ENCODE peak calls at places on chromosome 13, in nine cellular contexts. R, X, J, F, W, B, G, P and E are unnamed samples.

GRCh38 chr13:109682534-109683244 is 103.7 kb downstream of the IRS2 start:
- DNase-seq in R (no peak), X (no peak), J (no peak), F (no peak), W (no peak), B (no peak), G (no peak), P (no peak), E (no peak)

GRCh38 chr13:26629260-26629659 is 71.8 kb downstream of the WASF3 start:
- DNase-seq in R (no peak), X (no peak), J (no peak), F (no peak), W (no peak), B (no peak), G (no peak), P (no peak), E (no peak)

GRCh38 chr13:32910530-32910929 is 105.7 kb upstream of the KL start:
- DNase-seq in R (no peak), X (no peak), J (no peak), F (no peak), W (no peak), B (no peak), G (no peak), P (no peak), E (no peak)

GRCh38 chr13:107185889-107186288 is 618.0 kb upstream of the ARGLU1 start:
- DNase-seq in R (no peak), X (no peak), J (no peak), F (no peak), W (no peak), B (no peak), G (peak; percentile 46), P (no peak), E (no peak)

GRCh38 chr13:25391932-25392331 is 20.2 kb downstream of the ATP8A2 start:
- DNase-seq in R (no peak), X (no peak), J (no peak), F (no peak), W (no peak), B (no peak), G (no peak), P (no peak), E (no peak)

GRCh38 chr13:54210397-54211050 is 1181.9 kb downstream of the OLFM4 start:
- DNase-seq in R (no peak), X (no peak), J (no peak), F (peak; percentile 24), W (no peak), B (no peak), G (no peak), P (no peak), E (no peak)

GRCh38 chr13:76820759-76821158 is 65.4 kb downstream of the KCTD12 start:
- DNase-seq in R (peak; percentile 80), X (no peak), J (no peak), F (no peak), W (no peak), B (peak; percentile 50), G (peak; percentile 36), P (peak; percentile 77), E (no peak)

GRCh38 chr13:95497307-95497943 is 55.1 kb upstream of the CLDN10 start:
- DNase-seq in R (no peak), X (no peak), J (no peak), F (no peak), W (no peak), B (no peak), G (no peak), P (peak; percentile 57), E (no peak)

GRCh38 chr13:86862137-86862536 is 809.0 kb upstream of the SLITRK5 start:
- DNase-seq in R (no peak), X (no peak), J (no peak), F (no peak), W (no peak), B (no peak), G (no peak), P (no peak), E (no peak)

GRCh38 chr13:99282264-99283231 is 24.4 kb upstream of the GPR18 start:
- DNase-seq in R (no peak), X (no peak), J (no peak), F (no peak), W (no peak), B (no peak), G (no peak), P (no peak), E (no peak)

GRCh38 chr13:99278199-99278598 is 20.0 kb upstream of the GPR18 start:
- DNase-seq in R (no peak), X (no peak), J (no peak), F (no peak), W (no peak), B (no peak), G (no peak), P (no peak), E (no peak)

GRCh38 chr13:99281811-99282263 is 23.7 kb upstream of the GPR18 start:
- DNase-seq in R (peak; percentile 72), X (no peak), J (no peak), F (no peak), W (peak; percentile 10), B (peak; percentile 74), G (no peak), P (peak; percentile 42), E (peak; percentile 85)

GRCh38 chr13:99278843-99279242 is 20.7 kb upstream of the GPR18 start:
- DNase-seq in R (no peak), X (no peak), J (no peak), F (no peak), W (no peak), B (no peak), G (no peak), P (no peak), E (no peak)

GRCh38 chr13:99280166-99280565 is 22.0 kb upstream of the GPR18 start:
- DNase-seq in R (no peak), X (no peak), J (no peak), F (peak; percentile 24), W (no peak), B (no peak), G (no peak), P (no peak), E (no peak)
- H3K4me1 ChIP-seq in R (peaks cover 22% of the 10 kb centered on the region), X (no peaks in the 10 kb centered on the region), J (peaks cover 17% of the 10 kb centered on the region), F (peaks cover 5% of the 10 kb centered on the region), W (peaks cover 11% of the 10 kb centered on the region), B (peaks cover 42% of the 10 kb centered on the region), G (no peaks in the 10 kb centered on the region), P (no peaks in the 10 kb centered on the region), E (peaks cover 15% of the 10 kb centered on the region)

DNA sequence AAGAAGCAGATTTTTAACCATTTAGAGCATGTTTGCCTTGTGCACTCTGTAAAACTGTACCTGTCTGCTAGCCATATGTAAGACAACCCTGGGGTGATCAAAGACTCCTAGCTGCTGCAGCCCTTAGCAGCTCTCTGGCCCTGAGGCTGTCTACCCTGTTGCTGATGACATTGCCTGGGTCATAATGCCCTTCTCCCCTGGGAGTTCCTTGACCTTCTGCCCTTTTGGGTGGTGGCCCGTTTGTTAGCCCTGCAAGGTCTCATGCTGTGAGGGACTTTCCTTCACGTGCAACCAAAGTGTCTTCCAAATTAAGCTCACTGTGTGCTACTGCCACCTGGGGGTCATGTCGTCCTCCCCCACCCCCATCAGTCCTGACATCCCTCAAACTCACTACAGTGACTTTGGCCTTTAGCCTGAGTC is 7.4 kb downstream of the GPC6 start:
- DNase-seq in R (no peak), X (no peak), J (no peak), F (no peak), W (no peak), B (no peak), G (no peak), P (no peak), E (no peak)
- TF ChIP-seq CTCF in R (peak; percentile 8), X (no peak), J (no peak), F (no peak), W (no peak), B (no peak), G (no peak), P (no peak), E (no peak)

DNA sequence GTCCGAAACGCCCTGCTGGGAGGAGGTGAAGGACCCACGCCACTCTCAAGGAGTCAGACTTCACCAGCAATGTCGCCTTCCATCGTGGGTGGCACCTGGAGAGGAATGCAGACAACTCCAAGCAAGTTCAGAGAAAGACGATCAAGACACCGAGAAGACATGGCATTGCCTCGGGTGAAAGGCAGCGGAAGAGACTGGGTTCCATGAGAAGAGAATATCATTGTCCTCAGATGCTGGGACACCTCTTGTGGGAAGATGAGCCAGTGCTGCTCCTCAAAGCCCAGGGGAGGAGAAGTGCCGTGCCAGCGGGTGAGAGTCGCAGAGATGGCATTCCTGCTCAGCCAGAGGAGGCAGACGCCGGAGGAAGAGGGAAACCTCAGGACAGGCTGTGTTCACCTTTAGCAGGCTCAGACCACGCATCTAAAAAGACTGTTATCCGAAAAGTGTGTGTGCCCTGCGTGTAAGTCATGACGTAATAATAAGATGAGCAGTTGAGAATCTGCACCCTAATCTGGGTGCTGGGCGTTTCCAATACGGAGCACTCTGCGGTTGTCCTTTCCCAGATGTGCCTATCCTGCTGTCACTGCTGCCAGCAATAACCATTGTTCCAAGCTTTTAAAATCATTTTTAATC is 144.6 kb upstream of the SPACA7 start:
- DNase-seq in R (no peak), X (no peak), J (no peak), F (no peak), W (no peak), B (no peak), G (no peak), P (no peak), E (no peak)
- H3K9me3 ChIP-seq in R (no peaks in the 10 kb centered on the region), X (no peaks in the 10 kb centered on the region), J (no peaks in the 10 kb centered on the region), F (peaks cover 51% of the 10 kb centered on the region), W (no peaks in the 10 kb centered on the region), B (no peaks in the 10 kb centered on the region), G (no peaks in the 10 kb centered on the region), P (no peaks in the 10 kb centered on the region), E (no peaks in the 10 kb centered on the region)

GRCh38 chr13:66691149-66691548 is 539.0 kb downstream of the PCDH9 start:
- DNase-seq in R (no peak), X (no peak), J (no peak), F (no peak), W (no peak), B (no peak), G (no peak), P (no peak), E (no peak)
- H3K4me1 ChIP-seq in R (no peaks in the 10 kb centered on the region), X (no peaks in the 10 kb centered on the region), J (no peaks in the 10 kb centered on the region), F (no peaks in the 10 kb centered on the region), W (no peaks in the 10 kb centered on the region), B (no peaks in the 10 kb centered on the region), G (no peaks in the 10 kb centered on the region), P (no peaks in the 10 kb centered on the region), E (no peaks in the 10 kb centered on the region)

GRCh38 chr13:49559006-49559405 is 26.4 kb downstream of the RCBTB1 start:
- DNase-seq in R (no peak), X (no peak), J (no peak), F (no peak), W (no peak), B (no peak), G (no peak), P (no peak), E (no peak)

GRCh38 chr13:49561064-49561410 is 24.3 kb downstream of the RCBTB1 start:
- DNase-seq in R (no peak), X (no peak), J (no peak), F (no peak), W (no peak), B (no peak), G (no peak), P (peak; percentile 15), E (no peak)

GRCh38 chr13:49563513-49563912 is 21.8 kb downstream of the RCBTB1 start:
- DNase-seq in R (no peak), X (no peak), J (no peak), F (peak; percentile 50), W (no peak), B (no peak), G (peak; percentile 46), P (no peak), E (no peak)

GRCh38 chr13:49560270-49561063 is 24.9 kb downstream of the RCBTB1 start:
- DNase-seq in R (no peak), X (no peak), J (no peak), F (peak; percentile 53), W (no peak), B (no peak), G (peak; percentile 68), P (no peak), E (no peak)
- TF ChIP-seq CTCF in R (no peak), X (peak; percentile 4), J (no peak), F (peak; percentile 11), W (peak; percentile 24), B (no peak), G (peak; percentile 49), P (no peak), E (no peak)